ENCODE peak calls at places on chromosomes 13 and 19, in seven cellular contexts. One of them, this sample, is unnamed. For H3K4me1, the result is how much of the 10 kb centered on the place peaks cover.

GRCh38 chr19:35754365-35755139 is 2.3 kb downstream of the HSPB6 start:
- DNase-seq in thoracic aorta: no peak
- DNase-seq in ascending aorta: no peak
- DNase-seq in colonic mucosa: no peak
- DNase-seq in heart right ventricle: no peak
- DNase-seq in Peyer's patch: no peak
- DNase-seq in Caco-2: no peak
- DNase-seq in this sample: peak

GRCh38 chr19:56162258-56162657 is 13.6 kb upstream of the GALP start:
- DNase-seq in heart right ventricle: no peak
- DNase-seq in Caco-2: no peak
- DNase-seq in thoracic aorta: no peak
- DNase-seq in ascending aorta: no peak
- DNase-seq in colonic mucosa: no peak
- DNase-seq in Peyer's patch: no peak
- DNase-seq in this sample: no peak

GRCh38 chr19:53883231-53883661 is 1.2 kb downstream of the PRKCG start:
- DNase-seq in heart right ventricle: no peak
- DNase-seq in colonic mucosa: no peak
- DNase-seq in thoracic aorta: no peak
- DNase-seq in Caco-2: no peak
- DNase-seq in ascending aorta: no peak
- DNase-seq in Peyer's patch: no peak
- DNase-seq in this sample: no peak

GRCh38 chr19:40594251-40594650 is 6.9 kb upstream of the LTBP4 start:
- DNase-seq in thoracic aorta: no peak
- DNase-seq in Caco-2: no peak
- DNase-seq in colonic mucosa: no peak
- DNase-seq in heart right ventricle: no peak
- DNase-seq in ascending aorta: no peak
- DNase-seq in Peyer's patch: no peak
- DNase-seq in this sample: no peak

GRCh38 chr19:47315125-47315821 is 5.6 kb downstream of the C5AR1 start:
- DNase-seq in heart right ventricle: no peak
- DNase-seq in colonic mucosa: peak
- DNase-seq in Peyer's patch: no peak
- DNase-seq in ascending aorta: peak
- DNase-seq in thoracic aorta: peak
- DNase-seq in Caco-2: peak
- DNase-seq in this sample: peak

GRCh38 chr13:68540244-68540643 is 1310.1 kb upstream of the PCDH9 start:
- DNase-seq in colonic mucosa: no peak
- DNase-seq in thoracic aorta: no peak
- DNase-seq in heart right ventricle: no peak
- DNase-seq in ascending aorta: no peak
- DNase-seq in Caco-2: no peak
- DNase-seq in Peyer's patch: no peak
- DNase-seq in this sample: no peak

GRCh38 chr13:75762967-75763366 is 126.8 kb downstream of the LMO7 start:
- DNase-seq in thoracic aorta: no peak
- DNase-seq in heart right ventricle: no peak
- DNase-seq in Caco-2: no peak
- DNase-seq in Peyer's patch: no peak
- DNase-seq in ascending aorta: no peak
- DNase-seq in colonic mucosa: no peak
- DNase-seq in this sample: no peak

GRCh38 chr13:40508767-40509342 is 157.6 kb downstream of the FOXO1 start:
- DNase-seq in colonic mucosa: no peak
- DNase-seq in ascending aorta: no peak
- DNase-seq in Peyer's patch: no peak
- DNase-seq in Caco-2: no peak
- DNase-seq in heart right ventricle: no peak
- DNase-seq in thoracic aorta: no peak
- DNase-seq in this sample: no peak

GRCh38 chr19:18807861-18808331 is 16.8 kb upstream of the COMP start:
- DNase-seq in Caco-2: no peak
- DNase-seq in thoracic aorta: no peak
- DNase-seq in colonic mucosa: no peak
- DNase-seq in Peyer's patch: no peak
- DNase-seq in heart right ventricle: no peak
- DNase-seq in ascending aorta: no peak
- DNase-seq in this sample: peak

GRCh38 chr13:19062801-19063200 is 118.8 kb downstream of the TUBA3C start:
- DNase-seq in colonic mucosa: no peak
- DNase-seq in ascending aorta: no peak
- DNase-seq in Peyer's patch: no peak
- DNase-seq in heart right ventricle: no peak
- DNase-seq in Caco-2: no peak
- DNase-seq in thoracic aorta: no peak
- DNase-seq in this sample: no peak

GRCh38 chr13:79937311-79938243 is 403.3 kb downstream of the SPRY2 start:
- DNase-seq in colonic mucosa: no peak
- DNase-seq in Caco-2: no peak
- DNase-seq in ascending aorta: no peak
- DNase-seq in thoracic aorta: no peak
- DNase-seq in Peyer's patch: no peak
- DNase-seq in heart right ventricle: no peak
- DNase-seq in this sample: no peak

GRCh38 chr13:33742321-33742720 is 75.6 kb upstream of the RFC3 start:
- DNase-seq in Caco-2: no peak
- DNase-seq in Peyer's patch: no peak
- DNase-seq in heart right ventricle: no peak
- DNase-seq in ascending aorta: no peak
- DNase-seq in colonic mucosa: no peak
- DNase-seq in thoracic aorta: no peak
- DNase-seq in this sample: no peak

GRCh38 chr13:36370108-36370429 is 23.9 kb upstream of the SPART start:
- DNase-seq in ascending aorta: no peak
- DNase-seq in colonic mucosa: no peak
- DNase-seq in thoracic aorta: no peak
- DNase-seq in Caco-2: no peak
- DNase-seq in Peyer's patch: no peak
- DNase-seq in heart right ventricle: peak
- DNase-seq in this sample: no peak

GRCh38 chr13:91056746-91057145 is 290.7 kb upstream of the MIR17HG start:
- DNase-seq in heart right ventricle: no peak
- DNase-seq in thoracic aorta: no peak
- DNase-seq in Caco-2: no peak
- DNase-seq in ascending aorta: no peak
- DNase-seq in colonic mucosa: no peak
- DNase-seq in Peyer's patch: no peak
- DNase-seq in this sample: no peak

GRCh38 chr13:33251131-33251629 is 34.4 kb downstream of the STARD13 start:
- DNase-seq in Caco-2: no peak
- DNase-seq in colonic mucosa: no peak
- DNase-seq in thoracic aorta: peak
- DNase-seq in ascending aorta: no peak
- DNase-seq in Peyer's patch: no peak
- DNase-seq in heart right ventricle: no peak
- DNase-seq in this sample: peak

GRCh38 chr13:21997726-21998125 is 326.9 kb downstream of the FGF9 start:
- DNase-seq in ascending aorta: no peak
- DNase-seq in thoracic aorta: no peak
- DNase-seq in colonic mucosa: no peak
- DNase-seq in Caco-2: no peak
- DNase-seq in Peyer's patch: no peak
- DNase-seq in heart right ventricle: no peak
- DNase-seq in this sample: no peak

DNA sequence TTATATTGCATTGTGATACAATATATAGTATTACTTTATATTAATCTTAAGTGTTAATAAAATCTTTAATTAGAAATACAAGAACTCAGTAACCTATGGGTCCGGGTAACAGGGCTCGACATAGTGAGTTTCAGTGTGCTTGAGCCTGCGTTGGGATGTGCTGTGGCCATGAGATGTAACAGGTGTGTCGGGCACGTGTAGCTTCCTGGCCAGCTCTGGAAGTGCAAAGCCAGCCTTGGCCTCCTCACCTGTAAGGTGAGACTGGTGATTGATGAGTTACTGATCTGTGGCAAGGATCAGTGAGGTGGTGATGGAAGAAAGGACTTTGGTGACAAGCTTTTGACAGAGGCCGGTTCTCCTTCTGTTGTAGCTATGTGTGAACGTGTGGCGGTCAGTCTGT is 19.2 kb downstream of the ATP4B start:
- DNase-seq in ascending aorta: peak
- DNase-seq in heart right ventricle: no peak
- DNase-seq in colonic mucosa: no peak
- DNase-seq in thoracic aorta: no peak
- DNase-seq in Peyer's patch: no peak
- DNase-seq in Caco-2: peak
- DNase-seq in this sample: no peak
- H3K4me1 ChIP-seq in ascending aorta: under half
- H3K4me1 ChIP-seq in heart right ventricle: under half
- H3K4me1 ChIP-seq in colonic mucosa: under half
- H3K4me1 ChIP-seq in thoracic aorta: under half
- H3K4me1 ChIP-seq in Peyer's patch: under half
- H3K4me1 ChIP-seq in Caco-2: under half
- H3K4me1 ChIP-seq in this sample: under half

GRCh38 chr19:12047868-12048267 is 4.9 kb downstream of the ZNF878 start:
- DNase-seq in Caco-2: no peak
- DNase-seq in colonic mucosa: no peak
- DNase-seq in heart right ventricle: no peak
- DNase-seq in ascending aorta: no peak
- DNase-seq in thoracic aorta: no peak
- DNase-seq in Peyer's patch: no peak
- DNase-seq in this sample: no peak

GRCh38 chr19:12052057-12052570 is 647 bp downstream of the ZNF878 start:
- DNase-seq in thoracic aorta: no peak
- DNase-seq in ascending aorta: no peak
- DNase-seq in Peyer's patch: no peak
- DNase-seq in heart right ventricle: no peak
- DNase-seq in Caco-2: no peak
- DNase-seq in colonic mucosa: peak
- DNase-seq in this sample: no peak

GRCh38 chr19:12055784-12056183 is 3.0 kb upstream of the ZNF878 start:
- DNase-seq in colonic mucosa: no peak
- DNase-seq in heart right ventricle: no peak
- DNase-seq in ascending aorta: no peak
- DNase-seq in Caco-2: no peak
- DNase-seq in thoracic aorta: no peak
- DNase-seq in Peyer's patch: no peak
- DNase-seq in this sample: no peak

DNA sequence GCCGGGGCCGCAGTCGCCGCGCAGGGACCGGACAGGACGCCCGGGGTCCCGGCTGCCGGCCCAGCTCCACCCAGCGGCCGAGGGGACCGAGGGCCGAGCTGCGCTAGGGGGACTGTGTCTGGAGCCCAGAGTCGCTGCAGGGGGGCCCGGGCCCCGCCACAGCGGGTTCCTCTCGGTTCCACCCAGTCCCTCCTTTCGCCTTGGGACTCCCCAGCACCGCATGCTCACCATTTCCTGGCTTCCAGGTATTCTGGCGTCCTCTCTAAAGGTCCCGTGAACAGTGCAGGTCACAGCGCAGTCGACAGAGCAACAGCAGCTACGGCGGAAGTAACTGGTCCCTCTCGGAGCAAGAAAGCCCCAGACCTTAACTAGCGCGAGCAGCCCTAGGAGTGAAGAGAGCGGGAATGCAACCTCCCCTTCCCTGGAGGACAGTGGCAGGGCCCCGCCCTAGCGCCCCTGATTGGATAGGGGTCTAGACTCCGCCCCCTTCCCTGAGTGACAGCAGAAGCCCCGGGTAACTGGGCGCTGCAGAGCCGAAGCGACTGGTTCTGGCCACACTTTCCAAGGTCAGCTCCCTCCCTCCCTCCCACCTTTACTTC is at the start of gene ZNF878:
- DNase-seq in Peyer's patch: peak
- DNase-seq in ascending aorta: peak
- DNase-seq in colonic mucosa: peak
- DNase-seq in Caco-2: peak
- DNase-seq in heart right ventricle: peak
- DNase-seq in thoracic aorta: peak
- DNase-seq in this sample: peak
- TF ChIP-seq CTCF in Peyer's patch: no peak
- TF ChIP-seq CTCF in ascending aorta: no peak
- TF ChIP-seq CTCF in colonic mucosa: no peak
- TF ChIP-seq CTCF in Caco-2: no peak
- TF ChIP-seq CTCF in heart right ventricle: no peak
- TF ChIP-seq CTCF in thoracic aorta: no peak
- TF ChIP-seq CTCF in this sample: no peak

GRCh38 chr13:44373247-44373600 is 400 bp upstream of the SERP2 start:
- DNase-seq in Peyer's patch: no peak
- DNase-seq in heart right ventricle: no peak
- DNase-seq in ascending aorta: no peak
- DNase-seq in colonic mucosa: no peak
- DNase-seq in Caco-2: no peak
- DNase-seq in thoracic aorta: no peak
- DNase-seq in this sample: no peak
- H3K4me3 ChIP-seq in Peyer's patch: peak
- H3K4me3 ChIP-seq in heart right ventricle: peak
- H3K4me3 ChIP-seq in ascending aorta: peak
- H3K4me3 ChIP-seq in colonic mucosa: peak
- H3K4me3 ChIP-seq in Caco-2: no peak
- H3K4me3 ChIP-seq in thoracic aorta: peak
- H3K4me3 ChIP-seq in this sample: peak

GRCh38 chr13:52405369-52405766 is 604 bp downstream of the THSD1 start:
- DNase-seq in Peyer's patch: no peak
- DNase-seq in heart right ventricle: no peak
- DNase-seq in Caco-2: no peak
- DNase-seq in thoracic aorta: no peak
- DNase-seq in ascending aorta: no peak
- DNase-seq in colonic mucosa: no peak
- DNase-seq in this sample: no peak

GRCh38 chr13:52411629-52412028 is 5.7 kb upstream of the THSD1 start:
- DNase-seq in ascending aorta: no peak
- DNase-seq in Peyer's patch: no peak
- DNase-seq in heart right ventricle: no peak
- DNase-seq in Caco-2: no peak
- DNase-seq in thoracic aorta: no peak
- DNase-seq in colonic mucosa: no peak
- DNase-seq in this sample: no peak

GRCh38 chr13:52406629-52407028 is 657 bp upstream of the THSD1 start:
- DNase-seq in ascending aorta: no peak
- DNase-seq in Caco-2: no peak
- DNase-seq in thoracic aorta: no peak
- DNase-seq in Peyer's patch: no peak
- DNase-seq in colonic mucosa: no peak
- DNase-seq in heart right ventricle: no peak
- DNase-seq in this sample: no peak

DNA sequence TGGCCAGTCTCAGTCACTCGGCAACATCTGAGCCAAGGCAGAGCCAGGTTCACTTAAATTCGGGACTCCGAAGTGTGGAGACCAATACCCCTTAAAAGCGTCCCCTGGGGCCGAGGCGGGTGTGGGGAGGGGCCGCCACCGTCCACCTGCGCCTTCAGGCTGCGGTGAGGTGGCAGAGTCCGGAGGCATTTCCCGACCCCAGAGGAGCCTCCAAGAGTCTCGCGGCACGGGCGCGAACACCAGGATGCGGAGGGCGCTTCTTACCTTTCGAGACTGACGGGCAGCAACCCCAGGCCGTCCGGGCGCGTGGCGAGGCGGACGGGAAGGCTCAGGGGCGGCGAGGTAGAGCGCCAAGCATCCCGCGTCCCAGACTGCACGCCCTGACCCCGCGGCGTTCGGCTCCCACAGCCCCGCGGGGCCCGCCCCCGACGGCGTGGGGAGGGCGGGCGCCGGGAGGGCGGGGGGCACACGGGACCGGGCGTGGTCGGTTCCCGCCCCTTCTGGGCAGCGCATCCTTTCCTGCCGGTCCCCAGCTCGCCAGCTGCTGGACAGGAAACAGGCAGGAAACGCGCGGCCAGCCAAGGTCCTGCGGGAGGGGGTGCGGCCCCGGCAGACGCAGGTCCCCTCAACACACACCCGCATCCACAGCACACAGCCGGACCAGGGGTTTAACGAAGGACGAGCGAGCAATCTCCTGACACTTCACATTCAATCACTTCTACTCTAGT is at the start of gene THSD1:
- DNase-seq in Peyer's patch: no peak
- DNase-seq in colonic mucosa: peak
- DNase-seq in heart right ventricle: peak
- DNase-seq in ascending aorta: peak
- DNase-seq in Caco-2: no peak
- DNase-seq in thoracic aorta: no peak
- DNase-seq in this sample: peak
- H3K4me1 ChIP-seq in Peyer's patch: under half
- H3K4me1 ChIP-seq in colonic mucosa: under half
- H3K4me1 ChIP-seq in heart right ventricle: under half
- H3K4me1 ChIP-seq in ascending aorta: under half
- H3K4me1 ChIP-seq in Caco-2: under half
- H3K4me1 ChIP-seq in thoracic aorta: under half
- H3K4me1 ChIP-seq in this sample: under half

This sample was measured in uterus.